ENCODE peak calls at places on chromosomes 12 and 14, in six cellular contexts. One of them, this sample, is unnamed. For H3K9me3, the result is how much of the 10 kb centered on the place peaks cover.

GRCh38 chr14:94536836-94537235 is 24.4 kb upstream of the SERPINA4 start:
- DNase-seq in effector memory CD4-positive, alpha-beta T cell: no peak
- DNase-seq in left ventricle myocardium inferior: no peak
- DNase-seq in cardiac muscle cell: no peak
- DNase-seq in pancreas: no peak
- DNase-seq in GM23248: peak
- DNase-seq in this sample: no peak

GRCh38 chr14:88707088-88707487 is 85.7 kb downstream of the EML5 start:
- DNase-seq in effector memory CD4-positive, alpha-beta T cell: no peak
- DNase-seq in left ventricle myocardium inferior: no peak
- DNase-seq in cardiac muscle cell: no peak
- DNase-seq in pancreas: no peak
- DNase-seq in GM23248: no peak
- DNase-seq in this sample: no peak

GRCh38 chr14:52014601-52015267 is 25.4 kb downstream of the RTRAF start:
- DNase-seq in effector memory CD4-positive, alpha-beta T cell: no peak
- DNase-seq in left ventricle myocardium inferior: peak
- DNase-seq in cardiac muscle cell: peak
- DNase-seq in pancreas: no peak
- DNase-seq in GM23248: no peak
- DNase-seq in this sample: no peak

GRCh38 chr14:41899416-41899815 is 292.7 kb downstream of the LRFN5 start:
- DNase-seq in effector memory CD4-positive, alpha-beta T cell: no peak
- DNase-seq in left ventricle myocardium inferior: no peak
- DNase-seq in cardiac muscle cell: no peak
- DNase-seq in pancreas: no peak
- DNase-seq in GM23248: peak
- DNase-seq in this sample: no peak

GRCh38 chr12:116916714-116917114 is 6.0 kb downstream of the FBXW8 start:
- DNase-seq in effector memory CD4-positive, alpha-beta T cell: peak
- DNase-seq in left ventricle myocardium inferior: no peak
- DNase-seq in cardiac muscle cell: peak
- DNase-seq in pancreas: no peak
- DNase-seq in GM23248: peak
- DNase-seq in this sample: peak

GRCh38 chr14:34710006-34710405 is 4.4 kb downstream of the CFL2 start:
- DNase-seq in effector memory CD4-positive, alpha-beta T cell: no peak
- DNase-seq in left ventricle myocardium inferior: no peak
- DNase-seq in cardiac muscle cell: no peak
- DNase-seq in pancreas: no peak
- DNase-seq in GM23248: no peak
- DNase-seq in this sample: no peak

GRCh38 chr12:59070534-59070933 is 150.2 kb upstream of the LRIG3 start:
- DNase-seq in effector memory CD4-positive, alpha-beta T cell: no peak
- DNase-seq in left ventricle myocardium inferior: no peak
- DNase-seq in cardiac muscle cell: no peak
- DNase-seq in pancreas: no peak
- DNase-seq in GM23248: no peak
- DNase-seq in this sample: no peak

GRCh38 chr12:122819209-122819805 is 15.9 kb upstream of the HIP1R start:
- DNase-seq in effector memory CD4-positive, alpha-beta T cell: no peak
- DNase-seq in left ventricle myocardium inferior: no peak
- DNase-seq in cardiac muscle cell: no peak
- DNase-seq in pancreas: no peak
- DNase-seq in GM23248: peak
- DNase-seq in this sample: no peak

GRCh38 chr12:128951448-128951847 is 98.2 kb downstream of the GLT1D1 start:
- DNase-seq in effector memory CD4-positive, alpha-beta T cell: no peak
- DNase-seq in left ventricle myocardium inferior: no peak
- DNase-seq in cardiac muscle cell: no peak
- DNase-seq in pancreas: no peak
- DNase-seq in GM23248: no peak
- DNase-seq in this sample: no peak

GRCh38 chr12:54025507-54026393 is 2.5 kb upstream of the HOXC6 start:
- DNase-seq in effector memory CD4-positive, alpha-beta T cell: no peak
- DNase-seq in left ventricle myocardium inferior: no peak
- DNase-seq in cardiac muscle cell: no peak
- DNase-seq in pancreas: no peak
- DNase-seq in GM23248: peak
- DNase-seq in this sample: no peak

GRCh38 chr12:25458047-25458552 is 95.0 kb downstream of the LMNTD1 start:
- DNase-seq in effector memory CD4-positive, alpha-beta T cell: no peak
- DNase-seq in left ventricle myocardium inferior: no peak
- DNase-seq in cardiac muscle cell: no peak
- DNase-seq in pancreas: no peak
- DNase-seq in GM23248: peak
- DNase-seq in this sample: no peak

GRCh38 chr12:48023386-48023785 is 19.1 kb upstream of the COL2A1 start:
- DNase-seq in effector memory CD4-positive, alpha-beta T cell: no peak
- DNase-seq in left ventricle myocardium inferior: peak
- DNase-seq in cardiac muscle cell: peak
- DNase-seq in pancreas: no peak
- DNase-seq in GM23248: no peak
- DNase-seq in this sample: no peak

GRCh38 chr14:56004807-56005579 is 113.2 kb upstream of the PELI2 start:
- DNase-seq in effector memory CD4-positive, alpha-beta T cell: no peak
- DNase-seq in left ventricle myocardium inferior: no peak
- DNase-seq in cardiac muscle cell: peak
- DNase-seq in pancreas: no peak
- DNase-seq in GM23248: peak
- DNase-seq in this sample: peak

GRCh38 chr14:52222901-52223300 is 44.6 kb upstream of the PTGDR start:
- DNase-seq in effector memory CD4-positive, alpha-beta T cell: no peak
- DNase-seq in left ventricle myocardium inferior: no peak
- DNase-seq in cardiac muscle cell: no peak
- DNase-seq in pancreas: no peak
- DNase-seq in GM23248: no peak
- DNase-seq in this sample: no peak

GRCh38 chr12:100329800-100330199 is 27.1 kb upstream of the SLC17A8 start:
- DNase-seq in effector memory CD4-positive, alpha-beta T cell: no peak
- DNase-seq in left ventricle myocardium inferior: no peak
- DNase-seq in cardiac muscle cell: no peak
- DNase-seq in pancreas: no peak
- DNase-seq in GM23248: no peak
- DNase-seq in this sample: peak

GRCh38 chr14:59358774-59359173 is 106.4 kb downstream of the GPR135 start:
- DNase-seq in effector memory CD4-positive, alpha-beta T cell: no peak
- DNase-seq in left ventricle myocardium inferior: no peak
- DNase-seq in cardiac muscle cell: no peak
- DNase-seq in pancreas: no peak
- DNase-seq in GM23248: no peak
- DNase-seq in this sample: no peak

GRCh38 chr12:104011265-104011664 is 38.7 kb downstream of the GLT8D2 start:
- DNase-seq in effector memory CD4-positive, alpha-beta T cell: no peak
- DNase-seq in left ventricle myocardium inferior: no peak
- DNase-seq in cardiac muscle cell: no peak
- DNase-seq in pancreas: no peak
- DNase-seq in GM23248: peak
- DNase-seq in this sample: no peak

GRCh38 chr12:76976777-76977465 is 88.4 kb downstream of the E2F7 start:
- DNase-seq in effector memory CD4-positive, alpha-beta T cell: no peak
- DNase-seq in left ventricle myocardium inferior: no peak
- DNase-seq in cardiac muscle cell: no peak
- DNase-seq in pancreas: no peak
- DNase-seq in GM23248: peak
- DNase-seq in this sample: no peak

GRCh38 chr12:129911437-129912049 is 7.7 kb upstream of the TMEM132D start:
- DNase-seq in effector memory CD4-positive, alpha-beta T cell: no peak
- DNase-seq in left ventricle myocardium inferior: peak
- DNase-seq in cardiac muscle cell: peak
- DNase-seq in pancreas: peak
- DNase-seq in GM23248: peak
- DNase-seq in this sample: no peak

GRCh38 chr14:23099212-23099861 is 4.0 kb downstream of the C14orf119 start:
- DNase-seq in effector memory CD4-positive, alpha-beta T cell: no peak
- DNase-seq in left ventricle myocardium inferior: no peak
- DNase-seq in cardiac muscle cell: no peak
- DNase-seq in pancreas: no peak
- DNase-seq in GM23248: no peak
- DNase-seq in this sample: no peak

GRCh38 chr12:15044461-15044860 is 71.6 kb downstream of the PDE6H start:
- DNase-seq in effector memory CD4-positive, alpha-beta T cell: no peak
- DNase-seq in left ventricle myocardium inferior: no peak
- DNase-seq in cardiac muscle cell: no peak
- DNase-seq in pancreas: no peak
- DNase-seq in GM23248: peak
- DNase-seq in this sample: no peak

GRCh38 chr12:53500119-53500775 is 836 bp upstream of the TARBP2 start:
- DNase-seq in effector memory CD4-positive, alpha-beta T cell: no peak
- DNase-seq in left ventricle myocardium inferior: peak
- DNase-seq in cardiac muscle cell: no peak
- DNase-seq in pancreas: peak
- DNase-seq in GM23248: peak
- DNase-seq in this sample: no peak

GRCh38 chr12:132948146-132949066 is 7.7 kb downstream of the ZNF605 start:
- DNase-seq in effector memory CD4-positive, alpha-beta T cell: no peak
- DNase-seq in left ventricle myocardium inferior: no peak
- DNase-seq in cardiac muscle cell: no peak
- DNase-seq in pancreas: no peak
- DNase-seq in GM23248: no peak
- DNase-seq in this sample: no peak
- H3K9me3 ChIP-seq in effector memory CD4-positive, alpha-beta T cell: under half
- H3K9me3 ChIP-seq in left ventricle myocardium inferior: half or more
- H3K9me3 ChIP-seq in cardiac muscle cell: under half
- H3K9me3 ChIP-seq in pancreas: under half
- H3K9me3 ChIP-seq in GM23248: under half
- H3K9me3 ChIP-seq in this sample: half or more

GRCh38 chr12:132949936-132950837 is 5.9 kb downstream of the ZNF605 start:
- DNase-seq in effector memory CD4-positive, alpha-beta T cell: no peak
- DNase-seq in left ventricle myocardium inferior: no peak
- DNase-seq in cardiac muscle cell: no peak
- DNase-seq in pancreas: no peak
- DNase-seq in GM23248: no peak
- DNase-seq in this sample: no peak

GRCh38 chr12:132953163-132953425 is 3.0 kb downstream of the ZNF605 start:
- DNase-seq in effector memory CD4-positive, alpha-beta T cell: no peak
- DNase-seq in left ventricle myocardium inferior: no peak
- DNase-seq in cardiac muscle cell: no peak
- DNase-seq in pancreas: no peak
- DNase-seq in GM23248: no peak
- DNase-seq in this sample: no peak

GRCh38 chr12:132951649-132952048 is 4.5 kb downstream of the ZNF605 start:
- DNase-seq in effector memory CD4-positive, alpha-beta T cell: no peak
- DNase-seq in left ventricle myocardium inferior: no peak
- DNase-seq in cardiac muscle cell: no peak
- DNase-seq in pancreas: no peak
- DNase-seq in GM23248: no peak
- DNase-seq in this sample: no peak

GRCh38 chr12:132952371-132953162 is 3.5 kb downstream of the ZNF605 start:
- DNase-seq in effector memory CD4-positive, alpha-beta T cell: no peak
- DNase-seq in left ventricle myocardium inferior: no peak
- DNase-seq in cardiac muscle cell: no peak
- DNase-seq in pancreas: no peak
- DNase-seq in GM23248: no peak
- DNase-seq in this sample: no peak

GRCh38 chr12:132950844-132951535 is 5.1 kb downstream of the ZNF605 start:
- DNase-seq in effector memory CD4-positive, alpha-beta T cell: no peak
- DNase-seq in left ventricle myocardium inferior: no peak
- DNase-seq in cardiac muscle cell: no peak
- DNase-seq in pancreas: no peak
- DNase-seq in GM23248: no peak
- DNase-seq in this sample: no peak
- H3K9me3 ChIP-seq in effector memory CD4-positive, alpha-beta T cell: under half
- H3K9me3 ChIP-seq in left ventricle myocardium inferior: half or more
- H3K9me3 ChIP-seq in cardiac muscle cell: under half
- H3K9me3 ChIP-seq in pancreas: under half
- H3K9me3 ChIP-seq in GM23248: under half
- H3K9me3 ChIP-seq in this sample: under half

GRCh38 chr14:85464135-85464534 is 65.8 kb upstream of the FLRT2 start:
- DNase-seq in effector memory CD4-positive, alpha-beta T cell: no peak
- DNase-seq in left ventricle myocardium inferior: no peak
- DNase-seq in cardiac muscle cell: no peak
- DNase-seq in pancreas: no peak
- DNase-seq in GM23248: no peak
- DNase-seq in this sample: no peak

GRCh38 chr14:85459361-85459760 is 70.6 kb upstream of the FLRT2 start:
- DNase-seq in effector memory CD4-positive, alpha-beta T cell: no peak
- DNase-seq in left ventricle myocardium inferior: no peak
- DNase-seq in cardiac muscle cell: no peak
- DNase-seq in pancreas: no peak
- DNase-seq in GM23248: no peak
- DNase-seq in this sample: no peak

GRCh38 chr14:85461432-85462133 is 68.4 kb upstream of the FLRT2 start:
- DNase-seq in effector memory CD4-positive, alpha-beta T cell: no peak
- DNase-seq in left ventricle myocardium inferior: no peak
- DNase-seq in cardiac muscle cell: no peak
- DNase-seq in pancreas: peak
- DNase-seq in GM23248: no peak
- DNase-seq in this sample: no peak

GRCh38 chr14:85466678-85467077 is 63.3 kb upstream of the FLRT2 start:
- DNase-seq in effector memory CD4-positive, alpha-beta T cell: no peak
- DNase-seq in left ventricle myocardium inferior: no peak
- DNase-seq in cardiac muscle cell: no peak
- DNase-seq in pancreas: no peak
- DNase-seq in GM23248: peak
- DNase-seq in this sample: no peak

GRCh38 chr14:85463512-85463911 is 66.4 kb upstream of the FLRT2 start:
- DNase-seq in effector memory CD4-positive, alpha-beta T cell: no peak
- DNase-seq in left ventricle myocardium inferior: no peak
- DNase-seq in cardiac muscle cell: no peak
- DNase-seq in pancreas: no peak
- DNase-seq in GM23248: no peak
- DNase-seq in this sample: no peak
- H3K9me3 ChIP-seq in effector memory CD4-positive, alpha-beta T cell: under half
- H3K9me3 ChIP-seq in left ventricle myocardium inferior: under half
- H3K9me3 ChIP-seq in cardiac muscle cell: under half
- H3K9me3 ChIP-seq in pancreas: under half
- H3K9me3 ChIP-seq in GM23248: under half
- H3K9me3 ChIP-seq in this sample: under half

GRCh38 chr14:70442750-70443149 is 9.2 kb upstream of the ADAM21 start:
- DNase-seq in effector memory CD4-positive, alpha-beta T cell: no peak
- DNase-seq in left ventricle myocardium inferior: no peak
- DNase-seq in cardiac muscle cell: no peak
- DNase-seq in pancreas: no peak
- DNase-seq in GM23248: no peak
- DNase-seq in this sample: no peak
- H3K9me3 ChIP-seq in effector memory CD4-positive, alpha-beta T cell: under half
- H3K9me3 ChIP-seq in left ventricle myocardium inferior: under half
- H3K9me3 ChIP-seq in cardiac muscle cell: under half
- H3K9me3 ChIP-seq in pancreas: under half
- H3K9me3 ChIP-seq in GM23248: under half
- H3K9me3 ChIP-seq in this sample: under half

GRCh38 chr12:65463082-65463481 is 184.6 kb downstream of the MSRB3 start:
- DNase-seq in effector memory CD4-positive, alpha-beta T cell: no peak
- DNase-seq in left ventricle myocardium inferior: no peak
- DNase-seq in cardiac muscle cell: no peak
- DNase-seq in pancreas: no peak
- DNase-seq in GM23248: no peak
- DNase-seq in this sample: no peak

GRCh38 chr12:65462506-65462905 is 184.0 kb downstream of the MSRB3 start:
- DNase-seq in effector memory CD4-positive, alpha-beta T cell: no peak
- DNase-seq in left ventricle myocardium inferior: no peak
- DNase-seq in cardiac muscle cell: no peak
- DNase-seq in pancreas: no peak
- DNase-seq in GM23248: no peak
- DNase-seq in this sample: no peak

GRCh38 chr12:65459545-65459944 is 181.1 kb downstream of the MSRB3 start:
- DNase-seq in effector memory CD4-positive, alpha-beta T cell: no peak
- DNase-seq in left ventricle myocardium inferior: no peak
- DNase-seq in cardiac muscle cell: no peak
- DNase-seq in pancreas: no peak
- DNase-seq in GM23248: no peak
- DNase-seq in this sample: no peak

GRCh38 chr12:65460076-65460475 is 181.6 kb downstream of the MSRB3 start:
- DNase-seq in effector memory CD4-positive, alpha-beta T cell: no peak
- DNase-seq in left ventricle myocardium inferior: no peak
- DNase-seq in cardiac muscle cell: no peak
- DNase-seq in pancreas: no peak
- DNase-seq in GM23248: no peak
- DNase-seq in this sample: no peak

GRCh38 chr12:65461017-65461416 is 182.5 kb downstream of the MSRB3 start:
- DNase-seq in effector memory CD4-positive, alpha-beta T cell: no peak
- DNase-seq in left ventricle myocardium inferior: no peak
- DNase-seq in cardiac muscle cell: no peak
- DNase-seq in pancreas: no peak
- DNase-seq in GM23248: no peak
- DNase-seq in this sample: no peak
- H3K9me3 ChIP-seq in effector memory CD4-positive, alpha-beta T cell: under half
- H3K9me3 ChIP-seq in left ventricle myocardium inferior: under half
- H3K9me3 ChIP-seq in cardiac muscle cell: under half
- H3K9me3 ChIP-seq in pancreas: under half
- H3K9me3 ChIP-seq in GM23248: under half
- H3K9me3 ChIP-seq in this sample: under half